ENCODE peak calls at places on chromosomes 16 and 17, in eight cellular contexts. One of them, this sample, is unnamed.
A peak's percentile ranks its signal among the peaks of the same experiment; 100 is the strongest.

GRCh38 chr16:82801361-82801760 is 174.6 kb downstream of the CDH13 start:
- DNase-seq in hepatic stellate cell: peak; percentile 4
- DNase-seq in brain microvascular endothelial cell: peak; percentile 74
- DNase-seq in stimulated activated CD8-positive, alpha-beta memory T cell treated with anti-CD3 and anti-CD28 coated beads, Interleukin-2, amount 100 ng/mL, for 48 hours: no peak
- DNase-seq in MM.1S: no peak
- DNase-seq in WTC11: no peak
- DNase-seq in endothelial cell: no peak
- DNase-seq in testis: no peak
- DNase-seq in this sample: no peak

GRCh38 chr16:80254970-80255369 is 285.8 kb upstream of the DYNLRB2 start:
- DNase-seq in stimulated activated CD8-positive, alpha-beta memory T cell treated with anti-CD3 and anti-CD28 coated beads, Interleukin-2, amount 100 ng/mL, for 48 hours: no peak
- DNase-seq in hepatic stellate cell: no peak
- DNase-seq in MM.1S: no peak
- DNase-seq in WTC11: no peak
- DNase-seq in testis: no peak
- DNase-seq in brain microvascular endothelial cell: no peak
- DNase-seq in endothelial cell: no peak
- DNase-seq in this sample: no peak

GRCh38 chr17:4534928-4535666 is 20.1 kb downstream of the MYBBP1A start:
- DNase-seq in WTC11: no peak
- DNase-seq in hepatic stellate cell: no peak
- DNase-seq in brain microvascular endothelial cell: no peak
- DNase-seq in MM.1S: no peak
- DNase-seq in testis: no peak
- DNase-seq in endothelial cell: no peak
- DNase-seq in stimulated activated CD8-positive, alpha-beta memory T cell treated with anti-CD3 and anti-CD28 coated beads, Interleukin-2, amount 100 ng/mL, for 48 hours: no peak
- DNase-seq in this sample: no peak

GRCh38 chr17:40065041-40065770 is 2.4 kb downstream of the THRA start:
- DNase-seq in testis: no peak
- DNase-seq in MM.1S: no peak
- DNase-seq in brain microvascular endothelial cell: peak; percentile 33
- DNase-seq in stimulated activated CD8-positive, alpha-beta memory T cell treated with anti-CD3 and anti-CD28 coated beads, Interleukin-2, amount 100 ng/mL, for 48 hours: no peak
- DNase-seq in WTC11: no peak
- DNase-seq in endothelial cell: no peak
- DNase-seq in hepatic stellate cell: no peak
- DNase-seq in this sample: no peak

GRCh38 chr17:49554694-49555494 is 20.8 kb upstream of the NXPH3 start:
- DNase-seq in brain microvascular endothelial cell: no peak
- DNase-seq in hepatic stellate cell: no peak
- DNase-seq in endothelial cell: no peak
- DNase-seq in stimulated activated CD8-positive, alpha-beta memory T cell treated with anti-CD3 and anti-CD28 coated beads, Interleukin-2, amount 100 ng/mL, for 48 hours: no peak
- DNase-seq in testis: peak; percentile 48
- DNase-seq in MM.1S: no peak
- DNase-seq in WTC11: no peak
- DNase-seq in this sample: no peak

GRCh38 chr17:29722411-29723198 is 99.9 kb upstream of the CORO6 start:
- DNase-seq in hepatic stellate cell: no peak
- DNase-seq in endothelial cell: no peak
- DNase-seq in WTC11: no peak
- DNase-seq in MM.1S: peak; percentile 16
- DNase-seq in testis: peak; percentile 52
- DNase-seq in stimulated activated CD8-positive, alpha-beta memory T cell treated with anti-CD3 and anti-CD28 coated beads, Interleukin-2, amount 100 ng/mL, for 48 hours: no peak
- DNase-seq in brain microvascular endothelial cell: peak; percentile 51
- DNase-seq in this sample: no peak

GRCh38 chr17:62017496-62017895 is 47.6 kb downstream of the MED13 start:
- DNase-seq in hepatic stellate cell: peak; percentile 66
- DNase-seq in MM.1S: no peak
- DNase-seq in stimulated activated CD8-positive, alpha-beta memory T cell treated with anti-CD3 and anti-CD28 coated beads, Interleukin-2, amount 100 ng/mL, for 48 hours: no peak
- DNase-seq in WTC11: no peak
- DNase-seq in brain microvascular endothelial cell: peak; percentile 66
- DNase-seq in endothelial cell: no peak
- DNase-seq in testis: no peak
- DNase-seq in this sample: no peak

GRCh38 chr17:413706-414440 is 61.3 kb upstream of the RPH3AL start:
- DNase-seq in endothelial cell: no peak
- DNase-seq in testis: no peak
- DNase-seq in stimulated activated CD8-positive, alpha-beta memory T cell treated with anti-CD3 and anti-CD28 coated beads, Interleukin-2, amount 100 ng/mL, for 48 hours: no peak
- DNase-seq in brain microvascular endothelial cell: no peak
- DNase-seq in MM.1S: no peak
- DNase-seq in hepatic stellate cell: no peak
- DNase-seq in WTC11: no peak
- DNase-seq in this sample: no peak

GRCh38 chr16:51306116-51306515 is 155.0 kb upstream of the SALL1 start:
- DNase-seq in MM.1S: no peak
- DNase-seq in testis: no peak
- DNase-seq in endothelial cell: no peak
- DNase-seq in stimulated activated CD8-positive, alpha-beta memory T cell treated with anti-CD3 and anti-CD28 coated beads, Interleukin-2, amount 100 ng/mL, for 48 hours: no peak
- DNase-seq in hepatic stellate cell: no peak
- DNase-seq in WTC11: no peak
- DNase-seq in brain microvascular endothelial cell: no peak
- DNase-seq in this sample: no peak

GRCh38 chr17:7107012-7107754 is 7.4 kb downstream of the ASGR2 start:
- DNase-seq in brain microvascular endothelial cell: no peak
- DNase-seq in testis: no peak
- DNase-seq in MM.1S: no peak
- DNase-seq in WTC11: no peak
- DNase-seq in hepatic stellate cell: no peak
- DNase-seq in stimulated activated CD8-positive, alpha-beta memory T cell treated with anti-CD3 and anti-CD28 coated beads, Interleukin-2, amount 100 ng/mL, for 48 hours: no peak
- DNase-seq in endothelial cell: no peak
- DNase-seq in this sample: no peak

GRCh38 chr16:67433131-67433719 is 2.3 kb downstream of the HSD11B2 start:
- DNase-seq in MM.1S: no peak
- DNase-seq in brain microvascular endothelial cell: no peak
- DNase-seq in hepatic stellate cell: no peak
- DNase-seq in WTC11: no peak
- DNase-seq in endothelial cell: no peak
- DNase-seq in testis: no peak
- DNase-seq in stimulated activated CD8-positive, alpha-beta memory T cell treated with anti-CD3 and anti-CD28 coated beads, Interleukin-2, amount 100 ng/mL, for 48 hours: no peak
- DNase-seq in this sample: no peak

GRCh38 chr16:46691720-46692119 is 2.3 kb downstream of the ORC6 start:
- DNase-seq in stimulated activated CD8-positive, alpha-beta memory T cell treated with anti-CD3 and anti-CD28 coated beads, Interleukin-2, amount 100 ng/mL, for 48 hours: no peak
- DNase-seq in hepatic stellate cell: no peak
- DNase-seq in MM.1S: no peak
- DNase-seq in WTC11: no peak
- DNase-seq in endothelial cell: no peak
- DNase-seq in testis: no peak
- DNase-seq in brain microvascular endothelial cell: no peak
- DNase-seq in this sample: no peak

GRCh38 chr16:77944631-77945030 is 77.7 kb upstream of the CLEC3A start:
- DNase-seq in WTC11: no peak
- DNase-seq in stimulated activated CD8-positive, alpha-beta memory T cell treated with anti-CD3 and anti-CD28 coated beads, Interleukin-2, amount 100 ng/mL, for 48 hours: no peak
- DNase-seq in testis: no peak
- DNase-seq in hepatic stellate cell: no peak
- DNase-seq in endothelial cell: no peak
- DNase-seq in MM.1S: no peak
- DNase-seq in brain microvascular endothelial cell: no peak
- DNase-seq in this sample: no peak

GRCh38 chr16:82892327-82892726 is 265.6 kb downstream of the CDH13 start:
- DNase-seq in WTC11: no peak
- DNase-seq in MM.1S: no peak
- DNase-seq in hepatic stellate cell: peak; percentile 21
- DNase-seq in brain microvascular endothelial cell: no peak
- DNase-seq in stimulated activated CD8-positive, alpha-beta memory T cell treated with anti-CD3 and anti-CD28 coated beads, Interleukin-2, amount 100 ng/mL, for 48 hours: no peak
- DNase-seq in testis: no peak
- DNase-seq in endothelial cell: no peak
- DNase-seq in this sample: no peak

GRCh38 chr16:12199524-12199923 is 223.0 kb downstream of the SNX29 start:
- DNase-seq in brain microvascular endothelial cell: no peak
- DNase-seq in testis: no peak
- DNase-seq in WTC11: no peak
- DNase-seq in endothelial cell: no peak
- DNase-seq in hepatic stellate cell: no peak
- DNase-seq in stimulated activated CD8-positive, alpha-beta memory T cell treated with anti-CD3 and anti-CD28 coated beads, Interleukin-2, amount 100 ng/mL, for 48 hours: no peak
- DNase-seq in MM.1S: no peak
- DNase-seq in this sample: no peak

GRCh38 chr16:59566446-59566845 is 832.3 kb upstream of the GOT2 start:
- DNase-seq in testis: no peak
- DNase-seq in WTC11: no peak
- DNase-seq in hepatic stellate cell: no peak
- DNase-seq in brain microvascular endothelial cell: no peak
- DNase-seq in stimulated activated CD8-positive, alpha-beta memory T cell treated with anti-CD3 and anti-CD28 coated beads, Interleukin-2, amount 100 ng/mL, for 48 hours: no peak
- DNase-seq in endothelial cell: no peak
- DNase-seq in MM.1S: no peak
- DNase-seq in this sample: no peak

This sample was measured in amygdala.